ENCODE peak calls at places on chromosomes 2 and 18, in eight cellular contexts. X, O, M, V, R, S, D and Z are unnamed samples.

GRCh38 chr18:44107187-44107586 is 573.5 kb upstream of the SETBP1 start:
- DNase-seq in V (no peak), D (peak; percentile 9), S (no peak), R (no peak), M (no peak), O (no peak), X (no peak), Z (no peak)

GRCh38 chr2:101766871-101767739 is 69.6 kb downstream of the MAP4K4 start:
- DNase-seq in O (peak; percentile 72), S (no peak), X (peak; percentile 100), D (peak; percentile 76), R (no peak), V (peak; percentile 92), M (no peak), Z (no peak)

GRCh38 chr2:64467463-64467843 is 13.5 kb downstream of the LGALSL start:
- DNase-seq in X (no peak), V (no peak), O (no peak), D (no peak), S (peak; percentile 27), M (no peak), R (no peak), Z (no peak)

GRCh38 chr18:36187826-36188721 is 777 bp downstream of the MOCOS start:
- DNase-seq in V (peak; percentile 34), O (no peak), X (peak; percentile 38), R (peak; percentile 28), S (peak; percentile 59), D (no peak), M (no peak), Z (no peak)

GRCh38 chr2:71468279-71469015 is 15.1 kb downstream of the DYSF start:
- DNase-seq in D (no peak), M (no peak), V (no peak), S (no peak), O (no peak), R (no peak), X (no peak), Z (no peak)

GRCh38 chr2:234611209-234611608 is 114.3 kb upstream of the ARL4C start:
- DNase-seq in V (no peak), D (no peak), R (peak; percentile 8), O (no peak), S (no peak), M (no peak), X (no peak), Z (no peak)

GRCh38 chr2:152523091-152523490 is 188.1 kb downstream of the FMNL2 start:
- DNase-seq in S (no peak), R (no peak), V (no peak), D (no peak), M (no peak), X (peak; percentile 90), O (no peak), Z (no peak)

GRCh38 chr2:133753665-133754064 is 185.4 kb upstream of the NCKAP5 start:
- DNase-seq in O (no peak), S (no peak), X (no peak), M (no peak), D (no peak), V (no peak), R (no peak), Z (no peak)

GRCh38 chr2:179745615-179746263 is 115.7 kb downstream of the ZNF385B start:
- DNase-seq in S (no peak), V (no peak), M (no peak), R (no peak), X (no peak), D (no peak), O (no peak), Z (no peak)

GRCh38 chr18:45403341-45404049 is 211.8 kb upstream of the SLC14A2 start:
- DNase-seq in R (no peak), O (no peak), S (no peak), D (no peak), M (no peak), V (no peak), X (peak; percentile 39), Z (no peak)

GRCh38 chr2:159251296-159252173 is 35.0 kb downstream of the WDSUB1 start:
- DNase-seq in R (no peak), V (no peak), O (no peak), D (no peak), X (no peak), M (no peak), S (no peak), Z (no peak)

GRCh38 chr2:219081096-219081495 is 20.4 kb upstream of the IHH start:
- DNase-seq in O (no peak), D (no peak), V (no peak), M (no peak), R (no peak), X (no peak), S (no peak), Z (no peak)

GRCh38 chr2:86042256-86043168 is 63.2 kb downstream of the POLR1A start:
- DNase-seq in V (no peak), R (no peak), S (peak; percentile 40), O (no peak), D (no peak), X (no peak), M (no peak), Z (no peak)

GRCh38 chr18:49377742-49378141 is 82.7 kb downstream of the DYM start:
- DNase-seq in M (no peak), V (no peak), O (no peak), R (no peak), D (no peak), X (no peak), S (no peak), Z (no peak)

GRCh38 chr2:13137679-13138078 is 420.9 kb downstream of the TRIB2 start:
- DNase-seq in M (no peak), S (no peak), R (no peak), D (no peak), X (no peak), V (no peak), O (no peak), Z (no peak)

GRCh38 chr2:188276255-188276654 is 15.4 kb upstream of the GULP1 start:
- DNase-seq in D (no peak), V (no peak), R (no peak), X (no peak), S (no peak), O (no peak), M (no peak), Z (no peak)

GRCh38 chr2:26579025-26579722 is 62.0 kb downstream of the CIB4 start:
- DNase-seq in M (no peak), S (no peak), D (no peak), V (no peak), O (no peak), R (no peak), X (no peak), Z (no peak)

GRCh38 chr2:232911712-232912277 is 41.7 kb downstream of the SNORC start:
- DNase-seq in X (no peak), S (no peak), R (no peak), V (no peak), D (no peak), M (no peak), O (no peak), Z (no peak)

GRCh38 chr18:31512203-31512764 is 14.3 kb downstream of the DSG2 start:
- DNase-seq in X (peak; percentile 93), R (no peak), M (no peak), S (no peak), V (no peak), O (no peak), D (peak; percentile 91), Z (no peak)

GRCh38 chr2:173986805-173987204 is 21.6 kb upstream of the SP3 start:
- DNase-seq in M (peak; percentile 74), R (no peak), S (peak; percentile 64), O (no peak), D (no peak), V (no peak), X (no peak), Z (no peak)

GRCh38 chr2:73947412-73948018 is 20.8 kb downstream of the DGUOK start:
- DNase-seq in R (no peak), V (no peak), M (no peak), S (no peak), D (no peak), O (no peak), X (no peak), Z (no peak)

GRCh38 chr18:46755315-46756171 is 1.3 kb downstream of the ST8SIA5 start:
- DNase-seq in S (no peak), O (no peak), D (no peak), X (no peak), M (no peak), V (no peak), R (no peak), Z (no peak)

GRCh38 chr18:46756559-46757201 is at the start of gene ST8SIA5:
- DNase-seq in X (no peak), M (no peak), V (no peak), O (no peak), D (no peak), R (no peak), S (peak; percentile 24), Z (no peak)

GRCh38 chr18:46754188-46754587 is 2.7 kb downstream of the ST8SIA5 start:
- DNase-seq in O (no peak), S (no peak), V (no peak), M (no peak), R (no peak), D (no peak), X (no peak), Z (peak; percentile 8)

GRCh38 chr18:46756172-46756558 is 688 bp downstream of the ST8SIA5 start:
- DNase-seq in R (no peak), M (no peak), X (no peak), V (no peak), D (no peak), S (no peak), O (no peak), Z (no peak)

GRCh38 chr18:46754661-46755292 is 2.1 kb downstream of the ST8SIA5 start:
- DNase-seq in X (no peak), V (no peak), D (no peak), M (no peak), O (no peak), R (no peak), S (peak; percentile 20), Z (no peak)
- H3K4me3 ChIP-seq in X (no peak overlapping the region), V (no peak overlapping the region), D (no peak overlapping the region), M (no peak overlapping the region), O (no peak overlapping the region), R (no peak overlapping the region), S (no peak overlapping the region), Z (no peak overlapping the region)

DNA sequence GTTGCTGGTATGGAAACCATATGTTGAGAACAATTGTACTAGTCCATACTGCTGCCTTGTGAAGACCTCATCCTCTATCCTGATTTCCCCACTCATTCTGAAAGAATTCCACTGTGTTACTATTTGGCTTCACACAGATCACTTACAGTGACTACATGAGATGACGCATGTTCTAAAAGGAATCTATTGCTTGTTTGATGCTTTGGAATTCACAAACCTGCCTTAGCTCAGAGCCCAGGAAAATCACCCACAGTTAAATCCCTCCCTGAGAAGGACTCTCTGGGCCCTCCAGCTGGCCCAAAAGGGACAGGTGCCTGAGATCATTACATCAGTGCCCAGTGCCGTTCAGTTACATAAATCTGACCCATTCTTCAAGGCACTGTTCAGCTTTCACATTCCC is 45.3 kb downstream of the KLHL29 start:
- DNase-seq in S (peak; percentile 53), X (peak; percentile 95), O (peak; percentile 91), R (no peak), D (no peak), V (no peak), M (no peak), Z (no peak)
- H3K4me3 ChIP-seq in S (no peak overlapping the region), X (no peak overlapping the region), O (no peak overlapping the region), R (no peak overlapping the region), D (no peak overlapping the region), V (no peak overlapping the region), M (no peak overlapping the region), Z (no peak overlapping the region)

GRCh38 chr2:112138143-112139032 is at the start of gene FBLN7:
- DNase-seq in S (no peak), D (no peak), M (no peak), O (no peak), R (no peak), X (peak; percentile 11), V (no peak), Z (no peak)
- H3K4me3 ChIP-seq in S (peak within 1 kb of the TSS; percentile 61), D (peak within 1 kb of the TSS; percentile 42), M (peak within 1 kb of the TSS; percentile 29), O (peak within 1 kb of the TSS; percentile 60), R (no peak within 1 kb of the TSS), X (peak within 1 kb of the TSS; percentile 55), V (peak within 1 kb of the TSS; percentile 58), Z (peak within 1 kb of the TSS; percentile 51)

GRCh38 chr2:61144697-61145268 is 17.2 kb upstream of the C2orf74 start:
- DNase-seq in D (peak; percentile 90), M (peak; percentile 93), X (peak; percentile 93), R (no peak), O (peak; percentile 96), V (peak; percentile 88), S (peak; percentile 93), Z (peak; percentile 94)
- H3K4me3 ChIP-seq in D (peak overlapping the region; percentile 73), M (peak overlapping the region; percentile 41), X (peak overlapping the region; percentile 93), R (no peak overlapping the region), O (peak overlapping the region; percentile 64), V (peak overlapping the region; percentile 89), S (peak overlapping the region; percentile 53), Z (peak overlapping the region; percentile 96)